ENCODE peak calls at places on chromosomes 1 and 21, in seven cellular contexts. D is GM12891, Y is H1, J is K562, X is GM12878, R is HepG2, Q is SK-N-SH. B is an unnamed sample.

GRCh38 chr1:33072707-33073106 is 8.2 kb upstream of the AZIN2 start:
- DNase-seq in J (no peak), Y (no peak), R (no peak), D (no peak), Q (no peak), X (no peak), B (no peak)

GRCh38 chr1:77382361-77382760 is 100.5 kb downstream of the AK5 start:
- DNase-seq in J (no peak), Y (no peak), Q (no peak), X (no peak), R (no peak), D (no peak), B (no peak)

GRCh38 chr1:86419277-86419903 is 4.6 kb upstream of the CLCA2 start:
- DNase-seq in D (peak), J (peak), R (no peak), X (no peak), Y (no peak), Q (no peak), B (peak)

GRCh38 chr1:192959657-192960186 is 99.4 kb downstream of the UCHL5 start:
- DNase-seq in Q (no peak), Y (no peak), R (no peak), X (no peak), D (no peak), J (no peak), B (no peak)

GRCh38 chr1:224615861-224616760 is at the start of gene CNIH3:
- DNase-seq in D (peak), X (no peak), R (no peak), Q (peak), J (no peak), Y (peak), B (peak)

GRCh38 chr1:224894915-224895314 is 34.6 kb upstream of the DNAH14 start:
- DNase-seq in X (no peak), Q (peak), Y (no peak), D (no peak), J (peak), R (peak), B (no peak)

GRCh38 chr21:38848187-38848609 is 42.5 kb downstream of the ETS2 start:
- DNase-seq in X (no peak), Y (no peak), D (no peak), R (no peak), J (no peak), Q (no peak), B (no peak)

GRCh38 chr1:98556521-98557158 is 104.9 kb upstream of the SNX7 start:
- DNase-seq in X (no peak), Y (no peak), R (peak), D (no peak), Q (no peak), J (peak), B (no peak)

GRCh38 chr1:46506470-46507219 is 17.0 kb downstream of the DMBX1 start:
- DNase-seq in Y (no peak), D (no peak), R (no peak), X (no peak), J (peak), Q (no peak), B (no peak)
- TF ChIP-seq TAF1 in Y (no peak), D (no peak), R (no peak), X (no peak), J (no peak), Q (no peak), B (no peak)

GRCh38 chr21:43268086-43268803 is 99.4 kb downstream of the CRYAA start:
- DNase-seq in Q (no peak), X (no peak), J (no peak), Y (no peak), D (no peak), R (peak), B (no peak)

GRCh38 chr21:43269461-43269860 is 100.7 kb downstream of the CRYAA start:
- DNase-seq in Q (no peak), R (no peak), X (no peak), J (peak), Y (no peak), D (peak), B (no peak)

GRCh38 chr21:43268804-43269186 is 100.0 kb downstream of the CRYAA start:
- DNase-seq in D (no peak), J (no peak), Q (no peak), R (no peak), Y (no peak), X (no peak), B (no peak)

GRCh38 chr21:43266534-43266933 is 97.7 kb downstream of the CRYAA start:
- DNase-seq in J (no peak), R (no peak), X (no peak), D (no peak), Q (no peak), Y (no peak), B (no peak)

GRCh38 chr21:43267391-43268085 is 98.7 kb downstream of the CRYAA start:
- DNase-seq in X (no peak), D (no peak), J (no peak), Q (no peak), R (no peak), Y (no peak), B (no peak)
- TF ChIP-seq POLR2AphosphoS5 in X (no peak), D (no peak), J (no peak), Q (no peak), R (no peak), Y (no peak), B (no peak)

GRCh38 chr1:22773981-22774471 is 63.4 kb downstream of the EPHB2 start:
- DNase-seq in Q (no peak), X (no peak), Y (no peak), D (no peak), R (no peak), J (no peak), B (no peak)
- TF ChIP-seq TAF1 in Q (no peak), X (no peak), Y (no peak), D (no peak), R (no peak), J (no peak), B (no peak)

DNA sequence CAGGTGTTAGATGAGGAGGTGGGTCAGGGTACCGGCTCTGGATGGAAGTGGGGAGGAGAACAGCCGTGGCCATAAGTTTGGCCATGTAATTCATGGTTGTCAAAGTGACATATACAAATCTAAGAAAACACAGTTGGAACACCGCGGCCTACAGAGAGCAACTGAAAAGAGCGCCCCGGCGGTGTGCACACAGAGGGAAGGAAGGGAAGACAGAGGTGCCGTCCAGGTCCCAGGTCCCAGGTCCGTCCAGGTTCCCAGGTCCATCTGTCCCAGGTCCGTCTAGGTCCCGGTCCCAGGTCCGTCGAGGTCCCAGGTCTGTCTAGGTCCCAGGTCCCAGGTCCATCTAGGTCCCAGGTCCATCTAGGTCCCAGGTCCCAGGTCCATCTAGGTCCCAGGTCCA is 4.5 kb upstream of the MRPL20 start:
- DNase-seq in Q (no peak), J (peak), X (no peak), Y (no peak), R (no peak), D (no peak), B (no peak)
- TF ChIP-seq POLR2AphosphoS5 in Q (no peak), J (no peak), X (no peak), Y (no peak), R (no peak), D (peak), B (peak)

GRCh38 chr1:1327291-1327690 is 2.7 kb downstream of the CPTP start:
- DNase-seq in Y (no peak), J (no peak), R (no peak), D (no peak), Q (no peak), X (no peak), B (no peak)

GRCh38 chr1:1324524-1325287 is at the start of the genes CPTP and INTS11:
- DNase-seq in Y (no peak), J (peak), Q (peak), D (peak), X (peak), R (peak), B (peak)

GRCh38 chr1:1326075-1326605 is 1.5 kb downstream of the CPTP start:
- DNase-seq in X (no peak), J (no peak), D (no peak), R (no peak), Q (no peak), Y (no peak), B (no peak)

GRCh38 chr1:1324084-1324523 is 356 bp downstream of the INTS11 start:
- DNase-seq in X (no peak), J (no peak), D (no peak), Q (no peak), R (no peak), Y (no peak), B (no peak)

DNA sequence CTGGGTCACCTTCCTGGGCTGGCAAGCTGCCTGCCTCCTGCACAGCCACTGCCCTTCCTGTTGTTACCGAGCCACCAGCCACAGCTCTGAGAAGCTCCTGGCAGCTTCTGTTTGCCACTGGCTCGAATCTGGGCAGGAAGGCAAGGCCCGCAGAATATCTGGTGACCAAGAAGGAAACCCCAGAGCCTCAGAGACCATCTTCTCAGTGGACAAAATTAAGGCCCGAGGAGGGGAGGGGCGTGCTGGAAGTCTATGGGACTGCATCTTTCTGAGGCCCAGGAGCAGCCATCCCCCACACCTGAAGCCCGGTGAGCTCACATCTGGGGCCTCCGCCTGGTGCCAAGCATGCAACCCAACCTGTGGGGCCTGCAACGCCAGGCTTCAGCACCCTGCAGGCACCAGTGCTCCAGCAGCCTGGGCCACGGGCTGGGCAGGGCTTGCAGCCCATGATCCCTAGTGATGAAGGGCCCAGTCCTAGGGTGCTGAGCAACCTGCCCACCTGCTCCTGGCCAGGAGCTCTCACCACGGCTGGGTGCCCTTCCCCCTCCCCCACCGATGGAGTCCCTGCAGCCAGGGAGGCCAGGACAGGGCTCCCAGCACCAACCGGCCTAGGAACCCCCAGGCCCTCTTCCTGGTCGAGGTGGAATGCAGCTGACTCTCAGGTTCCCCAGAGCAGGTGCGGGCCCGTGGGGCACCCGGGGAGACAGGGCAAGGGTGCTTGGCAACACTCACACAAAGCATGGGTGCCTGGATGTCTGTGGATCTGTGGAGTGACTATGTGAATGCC is 879 bp downstream of the CPTP start:
- DNase-seq in D (no peak), Q (no peak), R (no peak), X (no peak), J (no peak), Y (no peak), B (no peak)
- TF ChIP-seq TAF1 in D (no peak), Q (no peak), R (no peak), X (no peak), J (no peak), Y (no peak), B (no peak)

DNA sequence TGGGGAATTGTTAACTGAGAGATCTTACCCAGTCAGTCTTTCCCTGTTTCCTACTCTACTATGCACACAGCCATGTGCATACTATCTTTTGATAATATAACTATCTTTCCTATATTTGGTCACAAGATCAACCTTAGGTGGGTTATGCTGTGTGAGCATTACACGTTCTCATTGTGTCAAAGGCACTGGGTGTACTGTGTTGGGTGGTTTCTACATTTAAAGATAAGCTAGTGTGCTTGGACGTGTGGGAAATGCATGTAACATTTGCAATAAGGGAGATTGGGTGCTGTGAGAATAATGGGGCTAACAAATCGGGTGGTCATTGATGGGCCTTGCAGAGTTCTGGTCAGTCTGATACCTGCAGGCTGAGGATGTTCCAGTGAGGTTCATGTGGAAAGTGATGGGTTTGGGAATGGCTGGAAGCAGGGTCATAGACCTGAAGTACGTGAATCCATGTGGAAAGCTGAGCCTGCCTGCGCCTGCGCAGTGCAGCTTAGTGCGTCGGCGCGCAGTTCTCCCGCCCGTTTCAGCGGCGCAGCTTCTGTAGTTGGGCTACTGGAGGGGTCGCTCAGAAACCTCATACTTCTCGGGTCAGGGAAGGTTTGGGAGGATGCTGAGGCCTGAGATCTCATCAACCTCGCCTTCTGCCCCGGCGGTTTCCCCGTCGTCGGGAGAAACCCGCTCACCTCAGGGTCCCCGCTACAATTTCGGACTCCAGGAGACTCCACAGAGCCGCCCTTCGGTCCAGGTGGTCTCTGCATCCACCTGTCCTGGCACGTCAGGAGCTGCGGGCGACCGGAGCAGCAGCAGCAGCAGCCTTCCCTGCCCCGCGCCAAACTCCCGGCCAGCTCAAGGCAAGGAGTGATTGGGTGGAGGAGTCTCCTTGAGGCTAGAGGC is at the start of gene MSH4:
- DNase-seq in J (peak), D (no peak), Q (peak), Y (no peak), X (no peak), R (peak), B (no peak)
- TF ChIP-seq POLR2AphosphoS5 in J (peak), D (peak), Q (no peak), Y (peak), X (peak), R (no peak), B (peak)